ENCODE peak calls at places on chromosomes 13 and 19, in seven cellular contexts. H, Z, Q, A, L, O and R are unnamed samples.

GRCh38 chr19:12833747-12834417 is 497 bp downstream of the RTBDN start:
- DNase-seq in H (peak), Z (peak), Q (no peak), A (no peak), L (no peak), O (no peak), R (no peak)

GRCh38 chr19:39474139-39474620 is 6.5 kb upstream of the TIMM50 start:
- DNase-seq in H (peak), Z (peak), Q (peak), A (peak), L (no peak), O (peak), R (no peak)

GRCh38 chr13:80923907-80924306 is 583.0 kb upstream of the SPRY2 start:
- DNase-seq in H (peak), Z (no peak), Q (no peak), A (no peak), L (no peak), O (no peak), R (no peak)

GRCh38 chr19:14006766-14007562 is 844 bp upstream of the RFX1 start:
- DNase-seq in H (no peak), Z (no peak), Q (no peak), A (no peak), L (no peak), O (no peak), R (peak)

GRCh38 chr19:9498183-9498902 is at the start of gene ZNF560:
- DNase-seq in H (no peak), Z (no peak), Q (peak), A (no peak), L (peak), O (peak), R (peak)

GRCh38 chr19:23474761-23475160 is 79.5 kb upstream of the ZNF91 start:
- DNase-seq in H (no peak), Z (no peak), Q (no peak), A (no peak), L (no peak), O (no peak), R (no peak)

GRCh38 chr19:18776736-18777135 is 14.4 kb downstream of the COMP start:
- DNase-seq in H (no peak), Z (peak), Q (peak), A (no peak), L (no peak), O (peak), R (no peak)

GRCh38 chr13:83065136-83065535 is 817.1 kb downstream of the SLITRK1 start:
- DNase-seq in H (no peak), Z (no peak), Q (peak), A (no peak), L (peak), O (peak), R (peak)

GRCh38 chr19:50556236-50557008 is 11.8 kb downstream of the LRRC4B start:
- DNase-seq in H (peak), Z (peak), Q (peak), A (peak), L (peak), O (peak), R (peak)

GRCh38 chr19:35178701-35179100 is 24.2 kb downstream of the FXYD5 start:
- DNase-seq in H (no peak), Z (no peak), Q (no peak), A (no peak), L (no peak), O (no peak), R (no peak)

GRCh38 chr13:98650376-98651107 is 73.6 kb upstream of the STK24 start:
- DNase-seq in H (no peak), Z (peak), Q (no peak), A (no peak), L (no peak), O (no peak), R (no peak)

GRCh38 chr13:73671011-73671410 is 463.2 kb downstream of the KLF12 start:
- DNase-seq in H (no peak), Z (peak), Q (no peak), A (no peak), L (no peak), O (no peak), R (no peak)

GRCh38 chr13:44384778-44385177 is 11.2 kb downstream of the SERP2 start:
- DNase-seq in H (no peak), Z (no peak), Q (no peak), A (no peak), L (no peak), O (no peak), R (no peak)

GRCh38 chr19:38550376-38550775 is 67.4 kb downstream of the MAP4K1 start:
- DNase-seq in H (no peak), Z (no peak), Q (no peak), A (no peak), L (no peak), O (no peak), R (no peak)

GRCh38 chr13:42345367-42345766 is 73.4 kb downstream of the AKAP11 start:
- DNase-seq in H (no peak), Z (no peak), Q (no peak), A (no peak), L (no peak), O (no peak), R (no peak)

GRCh38 chr19:17236831-17237543 is 8.7 kb downstream of the NR2F6 start:
- DNase-seq in H (no peak), Z (no peak), Q (no peak), A (no peak), L (no peak), O (no peak), R (no peak)
- H3K4me2 ChIP-seq in H (no peak), Z (no peak), Q (no peak), A (no peak), L (no peak), O (no peak), R (no peak)

DNA sequence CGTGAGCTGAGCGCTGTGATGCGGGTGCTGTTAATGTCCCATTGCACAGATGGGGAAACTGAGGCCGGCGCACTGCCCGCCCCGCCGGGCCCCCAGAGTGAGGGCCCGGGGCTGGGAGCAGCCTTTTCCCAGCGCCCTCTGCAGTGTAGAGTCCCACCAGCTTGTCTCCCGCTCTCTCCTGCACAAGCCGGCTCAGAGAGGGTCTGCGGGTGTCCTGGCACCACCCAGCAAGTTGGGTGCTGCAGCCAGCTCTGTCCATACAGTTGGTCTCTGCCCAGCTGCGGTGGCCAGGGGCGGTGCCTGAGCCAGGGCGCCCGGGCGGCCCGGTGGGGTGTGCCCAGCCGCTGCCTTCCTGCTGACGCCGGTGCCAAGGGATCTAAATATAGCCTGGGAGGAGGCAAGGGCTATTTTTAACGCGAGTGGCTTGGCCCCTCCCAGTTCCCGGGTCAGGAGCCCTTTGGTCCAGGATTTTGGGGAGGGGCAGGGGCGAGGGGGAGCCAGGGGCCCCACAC is 19.3 kb downstream of the GADD45B start:
- DNase-seq in H (peak), Z (peak), Q (peak), A (no peak), L (peak), O (peak), R (no peak)
- H2AFZ ChIP-seq in H (peak), Z (peak), Q (no peak), A (peak), L (peak), O (peak), R (peak)

DNA sequence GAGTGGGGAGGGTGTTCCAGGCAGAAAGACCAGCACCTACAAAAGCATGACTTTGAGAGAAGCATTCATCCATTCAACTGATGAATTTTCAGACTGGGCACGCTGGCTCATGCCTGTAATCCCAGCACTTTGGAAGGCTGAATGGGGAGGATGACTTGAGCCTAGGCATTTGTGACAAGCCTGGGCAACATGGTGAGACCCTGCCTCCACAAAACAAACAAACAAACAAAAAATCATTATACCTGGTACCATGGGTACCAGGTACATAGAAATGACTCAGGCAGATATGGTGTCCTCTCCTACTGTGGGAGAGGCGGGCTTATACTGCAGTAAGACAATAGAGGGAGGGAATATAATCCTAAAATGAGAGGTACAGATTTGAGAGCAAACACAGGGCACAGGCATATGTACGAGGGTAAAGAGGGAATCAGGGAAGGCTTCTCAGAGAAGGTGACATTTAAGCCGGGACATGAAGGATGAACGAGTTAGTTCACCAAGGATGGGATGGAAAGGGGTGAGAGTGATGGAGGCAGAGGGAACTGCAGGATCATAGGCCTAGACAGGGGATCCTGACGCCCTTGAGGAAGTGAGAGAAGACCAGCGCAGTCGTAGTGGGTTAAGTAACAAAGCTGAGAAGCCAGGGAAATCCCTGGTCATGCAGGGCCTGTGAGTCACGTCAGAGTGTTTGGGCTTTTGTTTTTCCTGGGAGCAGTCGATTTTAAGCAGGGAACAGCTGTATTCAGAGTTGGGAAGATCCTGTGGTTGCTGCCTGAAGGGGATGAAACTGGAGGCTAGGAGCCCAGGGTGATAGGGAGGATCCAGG is 2.9 kb downstream of the CYP2S1 start:
- DNase-seq in H (no peak), Z (no peak), Q (peak), A (no peak), L (peak), O (peak), R (no peak)
- H3K4me2 ChIP-seq in H (no peak), Z (no peak), Q (no peak), A (no peak), L (no peak), O (no peak), R (no peak)

DNA sequence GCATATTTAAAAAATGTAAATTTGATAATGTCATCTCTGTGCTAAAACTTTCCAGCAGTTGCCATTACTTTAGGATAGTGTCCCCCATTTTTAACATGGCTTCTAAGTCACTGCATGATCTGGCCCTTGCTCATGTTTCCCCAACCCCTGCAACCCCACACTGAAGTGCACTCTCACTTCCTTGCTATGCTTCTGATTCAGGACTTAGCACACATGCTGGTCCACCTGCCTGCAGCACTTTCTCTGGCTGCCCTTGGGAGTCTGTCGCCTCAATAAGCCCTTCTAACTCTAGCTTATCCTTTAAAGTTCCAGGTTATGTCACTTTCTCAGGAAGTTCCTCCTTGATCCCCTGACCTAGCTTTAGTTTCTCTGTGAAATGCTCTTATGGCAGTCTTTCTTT is 241.0 kb downstream of the POSTN start:
- DNase-seq in H (no peak), Z (no peak), Q (peak), A (no peak), L (peak), O (peak), R (no peak)
- H2AFZ ChIP-seq in H (no peak), Z (no peak), Q (no peak), A (no peak), L (no peak), O (peak), R (no peak)

GRCh38 chr13:97114696-97115095 is 107.4 kb upstream of the MBNL2 start:
- DNase-seq in H (peak), Z (no peak), Q (no peak), A (no peak), L (no peak), O (no peak), R (no peak)

GRCh38 chr13:97111705-97112104 is 110.4 kb upstream of the MBNL2 start:
- DNase-seq in H (no peak), Z (no peak), Q (no peak), A (no peak), L (no peak), O (no peak), R (no peak)

GRCh38 chr13:97116754-97117153 is 105.4 kb upstream of the MBNL2 start:
- DNase-seq in H (no peak), Z (peak), Q (peak), A (no peak), L (peak), O (peak), R (peak)

GRCh38 chr13:97112451-97113152 is 109.5 kb upstream of the MBNL2 start:
- DNase-seq in H (no peak), Z (no peak), Q (peak), A (no peak), L (no peak), O (peak), R (no peak)

DNA sequence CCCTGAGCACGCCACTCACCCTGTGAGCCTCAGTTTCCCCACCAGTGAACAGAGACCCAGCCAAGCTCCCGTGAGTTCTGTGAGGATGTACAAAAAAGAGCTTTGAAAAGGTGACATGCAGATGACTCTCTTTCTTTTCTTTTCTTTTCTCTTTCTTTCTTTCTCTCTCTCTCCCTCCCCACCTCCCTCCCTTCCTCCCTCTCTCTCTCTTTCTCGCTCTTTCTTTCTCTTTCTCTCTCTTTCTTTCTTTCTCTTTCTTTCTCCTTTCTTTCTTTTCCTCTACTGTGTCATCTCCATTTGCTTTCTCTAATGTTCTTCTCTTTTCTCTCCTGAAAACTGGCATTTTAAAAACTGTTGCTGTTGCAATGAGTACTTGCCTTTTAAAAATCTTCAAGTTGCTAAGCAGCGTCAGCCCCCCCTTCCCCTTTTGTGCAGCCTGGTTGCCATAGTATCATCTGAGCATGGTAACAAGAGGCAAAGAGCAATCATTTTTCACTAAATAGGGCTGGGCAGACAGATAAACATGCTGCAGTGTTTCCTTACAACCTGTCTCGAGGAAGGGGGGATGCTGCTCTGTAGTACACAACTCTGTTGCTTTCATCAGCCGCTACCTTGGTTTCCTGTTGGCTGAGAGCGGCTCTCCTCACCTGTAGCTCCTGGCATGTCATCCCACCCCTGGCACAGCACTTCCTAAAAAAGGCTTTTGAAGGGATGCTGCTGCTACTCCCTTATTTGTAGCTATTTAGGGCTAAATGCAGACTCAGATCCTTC is 108.7 kb upstream of the MBNL2 start:
- DNase-seq in H (no peak), Z (no peak), Q (peak), A (no peak), L (no peak), O (no peak), R (no peak)
- H3K4me2 ChIP-seq in H (no peak), Z (no peak), Q (no peak), A (no peak), L (no peak), O (no peak), R (no peak)

DNA sequence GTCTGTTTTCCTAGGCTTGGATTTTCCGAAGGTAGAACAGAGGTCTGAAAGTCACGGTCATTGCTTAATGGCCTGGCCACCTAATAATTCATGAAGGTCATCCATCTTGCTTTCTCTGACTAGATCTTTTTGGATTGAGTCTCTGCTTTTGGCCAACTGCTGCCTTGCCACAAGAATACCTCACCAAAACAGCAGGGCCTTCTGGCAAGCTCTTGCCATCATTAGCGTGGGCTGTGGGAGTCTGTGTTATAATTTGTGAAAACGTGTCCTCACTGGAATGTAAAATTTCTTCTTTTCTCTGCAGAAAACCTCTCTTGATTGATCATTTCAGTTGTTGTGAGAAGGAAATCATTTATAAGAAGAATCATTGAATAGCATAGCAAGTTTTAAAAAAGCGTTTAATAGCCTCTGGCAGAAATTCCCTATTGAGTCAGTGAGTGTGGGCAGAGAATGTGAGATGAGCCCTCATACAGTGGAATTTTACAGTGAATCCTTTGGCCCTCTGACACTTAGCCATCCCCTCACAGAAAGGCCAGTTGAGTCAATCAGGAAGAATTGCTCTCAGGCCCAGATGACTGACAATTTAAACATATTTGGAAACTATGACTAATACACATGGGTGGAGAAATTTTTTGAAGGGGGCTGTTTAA is 43.2 kb upstream of the ERICH6B start:
- DNase-seq in H (no peak), Z (peak), Q (peak), A (no peak), L (peak), O (peak), R (peak)
- H2AFZ ChIP-seq in H (no peak), Z (no peak), Q (no peak), A (no peak), L (peak), O (no peak), R (peak)